ENCODE peak calls at places on chromosomes 2 and 18, in nine cellular contexts. B is tibial nerve; N is kidney; F is GM12865; E is fibroblast of the aortic adventitia; H is A549; K is epithelial cell of esophagus; P is astrocyte of the spinal cord; Z is CD8-positive, alpha-beta memory T cell. A is an unnamed sample.

GRCh38 chr2:190407246-190407661 is 901 bp upstream of the MFSD6 start:
- DNase-seq in E (no peak), H (no peak), P (no peak), B (no peak), F (peak; percentile 37), N (no peak), K (no peak), Z (peak; percentile 30), A (peak; percentile 91)

GRCh38 chr2:31138037-31138962 is at the start of gene GALNT14:
- DNase-seq in H (peak; percentile 96), K (peak; percentile 79), F (peak; percentile 35), E (peak; percentile 23), P (peak; percentile 9), Z (no peak), N (peak; percentile 92), B (no peak), A (no peak)

GRCh38 chr2:237254369-237254861 is 159.5 kb downstream of the COL6A3 start:
- DNase-seq in P (peak; percentile 83), F (no peak), H (no peak), N (no peak), Z (no peak), E (peak; percentile 91), K (no peak), B (no peak), A (no peak)

GRCh38 chr2:59893612-59894011 is 659.8 kb downstream of the BCL11A start:
- DNase-seq in E (no peak), B (no peak), N (no peak), P (no peak), H (no peak), Z (no peak), F (no peak), K (no peak), A (no peak)

GRCh38 chr2:100104718-100105677 is 37.4 kb downstream of the AFF3 start:
- DNase-seq in P (peak; percentile 14), N (no peak), E (no peak), Z (peak; percentile 3), B (no peak), H (no peak), K (no peak), F (no peak), A (no peak)

GRCh38 chr18:54134053-54134452 is 90.4 kb downstream of the MBD2 start:
- DNase-seq in B (no peak), K (peak; percentile 67), F (no peak), E (no peak), P (no peak), N (no peak), H (no peak), Z (no peak), A (no peak)

GRCh38 chr18:12857215-12857924 is 26.7 kb downstream of the PTPN2 start:
- DNase-seq in F (peak; percentile 64), P (no peak), K (no peak), Z (no peak), B (no peak), E (no peak), N (no peak), H (no peak), A (peak; percentile 93)

GRCh38 chr2:165794520-165794882 is 454 bp upstream of the GALNT3 start:
- DNase-seq in N (peak; percentile 77), K (peak; percentile 84), H (no peak), P (peak; percentile 43), E (peak; percentile 22), F (peak; percentile 87), B (peak; percentile 14), Z (peak; percentile 35), A (peak; percentile 62)

GRCh38 chr18:32920796-32921787 is 148.3 kb upstream of the KLHL14 start:
- DNase-seq in F (no peak), H (peak; percentile 9), E (peak; percentile 95), P (peak; percentile 95), N (no peak), B (no peak), K (peak; percentile 95), Z (no peak), A (no peak)

GRCh38 chr2:229273384-229274338 is 2.6 kb upstream of the PID1 start:
- DNase-seq in P (peak; percentile 86), N (no peak), E (peak; percentile 85), H (peak; percentile 69), Z (no peak), K (peak; percentile 82), F (peak; percentile 45), B (peak; percentile 72), A (peak; percentile 15)

GRCh38 chr2:64104944-64105343 is 39.3 kb downstream of the PELI1 start:
- DNase-seq in E (no peak), P (no peak), H (no peak), B (no peak), Z (no peak), K (peak; percentile 63), N (no peak), F (no peak), A (no peak)

GRCh38 chr2:47357475-47357874 is 45.5 kb upstream of the MSH2 start:
- DNase-seq in E (peak; percentile 79), N (no peak), B (peak; percentile 9), F (no peak), H (no peak), K (peak; percentile 84), Z (no peak), P (peak; percentile 79), A (no peak)

DNA sequence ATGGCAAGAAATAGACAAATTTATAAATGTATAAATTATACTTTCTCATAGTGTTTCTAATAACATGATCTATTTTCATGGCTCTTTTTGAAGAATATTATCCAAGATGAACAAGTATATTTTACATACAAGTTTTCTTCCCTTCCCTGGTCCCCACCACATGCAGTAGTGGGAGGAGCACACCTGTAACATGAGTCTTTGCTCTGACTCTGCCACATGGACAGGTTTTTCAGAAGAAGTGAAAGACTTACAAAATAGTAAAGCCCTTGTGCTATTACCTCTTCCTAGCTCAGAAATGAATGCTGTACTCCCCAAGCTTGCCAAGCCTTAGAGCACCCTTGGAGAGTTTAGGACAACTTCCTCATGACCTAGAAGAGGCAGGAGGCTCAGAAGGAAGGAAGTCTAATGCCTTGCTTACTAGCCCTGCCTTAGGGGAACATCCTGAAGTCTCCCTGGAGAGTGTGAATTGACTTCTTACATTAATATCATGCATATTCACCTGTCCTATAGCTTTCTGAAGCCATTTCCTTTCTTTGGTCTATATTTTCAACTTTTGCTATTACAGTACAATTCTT is 18.4 kb downstream of the MXD1 start:
- DNase-seq in F (no peak), K (peak; percentile 46), H (no peak), Z (no peak), E (no peak), P (no peak), B (no peak), N (no peak), A (no peak)
- H3K4me3 ChIP-seq in F (no peak overlapping the region), K (no peak overlapping the region), H (no peak overlapping the region), Z (no peak overlapping the region), E (peak overlapping the region; percentile 39), P (no peak overlapping the region), B (no peak overlapping the region), N (no peak overlapping the region), A (no peak overlapping the region)

DNA sequence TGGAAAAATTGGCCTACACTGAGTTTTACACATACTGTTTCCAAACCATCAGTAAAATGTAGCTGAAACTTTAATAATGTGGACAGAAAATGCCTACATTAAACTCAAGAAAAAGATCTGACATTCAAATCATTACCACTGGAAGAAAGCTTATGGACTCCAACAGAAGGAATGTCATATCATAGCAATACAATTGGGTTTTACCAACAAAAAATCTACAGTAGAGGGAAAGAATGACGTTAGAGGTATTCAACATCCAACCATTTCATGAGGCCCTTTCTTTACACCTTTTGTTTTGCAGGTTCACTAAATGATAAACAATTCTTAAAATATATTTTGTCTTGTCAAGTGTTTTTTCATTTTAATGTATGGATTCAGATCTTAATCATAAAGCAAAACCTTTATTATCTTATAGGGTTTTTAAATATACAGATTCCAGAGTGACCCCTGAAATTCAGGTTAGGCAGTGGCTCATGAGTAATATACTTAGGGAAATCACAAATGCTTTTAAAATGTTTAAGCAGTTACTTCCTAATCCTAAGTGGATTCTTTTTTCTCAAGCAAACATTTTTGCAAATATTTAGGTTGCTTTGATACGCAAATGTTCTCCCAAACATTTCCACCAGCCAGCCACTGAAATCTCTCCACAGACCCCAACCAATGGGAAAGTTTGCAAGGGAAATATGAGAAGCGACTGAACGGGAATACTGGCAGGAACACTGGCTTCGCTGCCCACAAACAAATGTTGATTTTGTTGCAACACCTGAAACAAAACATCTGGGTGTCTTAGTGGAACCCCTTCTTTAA is 168.7 kb downstream of the TCF4 start:
- DNase-seq in F (no peak), P (no peak), Z (no peak), N (no peak), B (no peak), H (no peak), E (no peak), K (peak; percentile 10), A (no peak)
- H3K4me3 ChIP-seq in F (no peak overlapping the region), P (no peak overlapping the region), Z (no peak overlapping the region), N (no peak overlapping the region), B (no peak overlapping the region), H (no peak overlapping the region), E (no peak overlapping the region), K (peak overlapping the region; percentile 62), A (no peak overlapping the region)

GRCh38 chr18:55859116-55859515 is 271.1 kb upstream of the TCF4 start:
- DNase-seq in E (no peak), Z (no peak), B (no peak), H (no peak), K (no peak), P (no peak), F (no peak), N (no peak), A (no peak)
- H3K4me3 ChIP-seq in E (peak overlapping the region; percentile 47), Z (no peak overlapping the region), B (no peak overlapping the region), H (no peak overlapping the region), K (no peak overlapping the region), P (peak overlapping the region; percentile 38), F (no peak overlapping the region), N (no peak overlapping the region), A (no peak overlapping the region)

GRCh38 chr2:44950646-44951045 is 9.1 kb downstream of the SIX3 start:
- DNase-seq in B (no peak), E (no peak), K (no peak), F (no peak), P (no peak), Z (no peak), N (peak; percentile 1), H (no peak), A (no peak)

GRCh38 chr2:44951124-44951523 is 9.6 kb downstream of the SIX3 start:
- DNase-seq in Z (no peak), P (no peak), K (no peak), B (no peak), F (no peak), N (peak; percentile 43), E (no peak), H (no peak), A (no peak)

GRCh38 chr2:44952143-44952805 is 10.8 kb downstream of the SIX3 start:
- DNase-seq in Z (no peak), H (peak; percentile 75), E (peak; percentile 57), N (peak; percentile 74), P (peak; percentile 53), F (peak; percentile 70), K (peak; percentile 62), B (no peak), A (no peak)

GRCh38 chr2:44952806-44953685 is 11.5 kb downstream of the SIX3 start:
- DNase-seq in E (no peak), F (no peak), K (peak; percentile 29), N (no peak), H (no peak), Z (no peak), B (no peak), P (no peak), A (no peak)

DNA sequence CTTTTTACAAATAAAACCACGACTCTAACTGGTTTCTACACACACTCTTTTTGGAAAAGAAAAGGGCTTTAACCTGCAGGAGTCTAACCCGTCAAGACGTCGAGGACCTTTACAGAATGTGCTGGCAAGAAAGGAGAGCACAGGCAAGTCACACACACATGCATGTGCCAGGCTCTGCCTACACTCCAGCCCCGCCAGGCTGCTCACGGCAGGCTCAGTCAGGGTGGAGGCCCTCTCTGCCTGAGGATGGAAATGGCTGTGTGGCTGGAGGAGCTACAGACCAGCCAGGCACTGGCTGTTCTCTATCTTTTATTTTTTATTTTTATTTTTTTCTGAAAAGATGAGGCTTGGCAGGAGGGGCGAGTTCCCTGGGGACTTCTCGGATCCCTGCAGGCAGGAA is 10.2 kb downstream of the SIX3 start:
- DNase-seq in B (no peak), E (no peak), K (no peak), F (no peak), H (no peak), N (peak; percentile 52), Z (no peak), P (no peak), A (no peak)
- H3K4me3 ChIP-seq in B (peak overlapping the region; percentile 13), E (peak overlapping the region; percentile 41), K (no peak overlapping the region), F (peak overlapping the region; percentile 18), H (peak overlapping the region; percentile 39), N (no peak overlapping the region), Z (no peak overlapping the region), P (peak overlapping the region; percentile 7), A (no peak overlapping the region)

A was measured in Jurkat, Clone E6-1.